ENCODE peak calls at places on chromosome 2, in seven cellular contexts. F, I, G, S, J, Y and C are unnamed samples.
A peak's percentile ranks its signal among the peaks of the same experiment; 100 is the strongest.

GRCh38 chr2:88442501-88442900 is 10.0 kb downstream of the FOXI3 start:
- DNase-seq in G (no peak), J (no peak), I (no peak), S (no peak), Y (no peak), F (no peak), C (no peak)

GRCh38 chr2:20675701-20676352 is 8.9 kb downstream of the GDF7 start:
- DNase-seq in Y (no peak), F (no peak), S (no peak), I (peak; percentile 39), J (no peak), G (no peak), C (no peak)

GRCh38 chr2:234869969-234870368 is 81.8 kb upstream of the SH3BP4 start:
- DNase-seq in S (no peak), G (no peak), F (no peak), J (no peak), I (no peak), Y (no peak), C (no peak)

GRCh38 chr2:17156086-17156485 is 362.2 kb downstream of the RAD51AP2 start:
- DNase-seq in S (no peak), F (no peak), G (no peak), J (no peak), I (no peak), Y (no peak), C (no peak)

GRCh38 chr2:96687266-96687665 is 44.7 kb downstream of the FER1L5 start:
- DNase-seq in I (no peak), F (no peak), J (no peak), S (no peak), G (no peak), Y (no peak), C (no peak)

GRCh38 chr2:223101340-223102039 is 49.5 kb downstream of the KCNE4 start:
- DNase-seq in I (peak; percentile 41), S (no peak), F (no peak), G (no peak), Y (no peak), J (no peak), C (no peak)

GRCh38 chr2:33342171-33342570 is 134.3 kb upstream of the RASGRP3 start:
- DNase-seq in Y (no peak), F (no peak), S (no peak), J (no peak), I (no peak), G (no peak), C (no peak)

GRCh38 chr2:241965931-241966412 is 96.4 kb downstream of the RTP5 start:
- DNase-seq in G (no peak), I (peak; percentile 97), S (peak; percentile 80), F (no peak), Y (peak; percentile 78), J (peak; percentile 41), C (no peak)

GRCh38 chr2:188788621-188789020 is 185.6 kb upstream of the COL3A1 start:
- DNase-seq in S (no peak), G (no peak), F (no peak), I (no peak), J (peak; percentile 78), Y (peak; percentile 80), C (no peak)

GRCh38 chr2:59713577-59713976 is 839.9 kb downstream of the BCL11A start:
- DNase-seq in F (no peak), J (no peak), G (no peak), I (no peak), Y (no peak), S (no peak), C (no peak)

GRCh38 chr2:104914509-104914908 is 60.6 kb downstream of the POU3F3 start:
- DNase-seq in J (no peak), I (no peak), Y (no peak), G (no peak), F (no peak), S (no peak), C (no peak)

GRCh38 chr2:135853401-135853800 is 16.4 kb upstream of the LCT start:
- DNase-seq in G (no peak), I (no peak), Y (no peak), F (no peak), J (no peak), S (no peak), C (no peak)

GRCh38 chr2:71713581-71714580 is 260.5 kb downstream of the DYSF start:
- DNase-seq in Y (no peak), F (no peak), S (no peak), J (no peak), G (no peak), I (no peak), C (no peak)

GRCh38 chr2:207836526-207837133 is 66.9 kb upstream of the FZD5 start:
- DNase-seq in F (no peak), S (no peak), Y (no peak), G (no peak), I (no peak), J (no peak), C (no peak)

GRCh38 chr2:37323770-37324535 is 680 bp downstream of the PRKD3 start:
- DNase-seq in I (peak; percentile 59), S (peak; percentile 62), F (peak; percentile 71), G (no peak), Y (no peak), J (peak; percentile 40), C (no peak)

GRCh38 chr2:219247678-219248642 is 2.7 kb downstream of the STK16 start:
- DNase-seq in F (no peak), J (no peak), S (peak; percentile 88), I (peak; percentile 19), G (no peak), Y (no peak), C (no peak)

GRCh38 chr2:61356958-61357350 is 113.9 kb downstream of the USP34 start:
- DNase-seq in G (no peak), S (no peak), I (no peak), F (no peak), Y (peak; percentile 16), J (no peak), C (no peak)

GRCh38 chr2:70828914-70829824 is 6.4 kb downstream of the CD207 start:
- DNase-seq in G (no peak), Y (peak; percentile 16), F (no peak), S (no peak), I (no peak), J (no peak), C (no peak)